ENCODE peak calls at places on chromosomes 4 and X, in ten cellular contexts. N is GM12892, Q is mesendoderm, K is astrocyte of the spinal cord, Y is COR-L47, Z is OCI-LY7, R is T follicular helper cell, F is SHP77, X is epithelial cell of prostate, B is HT1080. S is an unnamed sample.

GRCh38 chrX:124212622-124213021 is 119.8 kb upstream of the TEX13D start:
- DNase-seq in R (peak; percentile 10), B (no peak), X (no peak), N (no peak), F (no peak), Y (no peak), Q (no peak), Z (peak; percentile 11), K (no peak), S (no peak)

GRCh38 chr4:41709844-41710481 is 38.6 kb downstream of the PHOX2B start:
- DNase-seq in Z (no peak), X (peak; percentile 92), F (peak; percentile 39), R (no peak), N (no peak), B (peak; percentile 89), K (peak; percentile 93), Q (no peak), Y (no peak), S (no peak)

GRCh38 chrX:134025986-134026731 is 40.8 kb upstream of the GPC3 start:
- DNase-seq in Z (no peak), K (no peak), B (no peak), N (no peak), Q (peak; percentile 53), F (no peak), R (no peak), X (no peak), Y (no peak), S (no peak)

GRCh38 chr4:16056681-16057400 is 27.0 kb downstream of the PROM1 start:
- DNase-seq in K (no peak), Z (no peak), F (peak; percentile 14), N (no peak), R (no peak), Q (no peak), Y (peak; percentile 53), X (no peak), B (no peak), S (no peak)

GRCh38 chrX:154967603-154968002 is 54.9 kb downstream of the F8 start:
- DNase-seq in F (no peak), Z (no peak), X (no peak), B (peak; percentile 39), R (no peak), Q (no peak), K (no peak), Y (no peak), N (no peak), S (no peak)

GRCh38 chr4:11259837-11260236 is 168.9 kb downstream of the HS3ST1 start:
- DNase-seq in R (no peak), K (no peak), Z (no peak), N (no peak), F (no peak), B (no peak), Q (peak; percentile 41), X (no peak), Y (no peak), S (no peak)

GRCh38 chr4:96186593-96186992 is 346.7 kb downstream of the PDHA2 start:
- DNase-seq in B (no peak), R (no peak), F (no peak), X (no peak), Y (no peak), K (no peak), N (no peak), Q (peak; percentile 28), Z (no peak), S (no peak)

GRCh38 chrX:30593435-30594200 is 16.1 kb upstream of the TASL start:
- DNase-seq in Y (peak; percentile 45), F (no peak), B (no peak), R (peak; percentile 1), K (no peak), X (no peak), Z (peak; percentile 52), Q (peak; percentile 16), N (no peak), S (peak; percentile 6)